ENCODE peak calls at places on chromosome 19, in four cellular contexts. G is CD8-positive, alpha-beta T cell; W is ovary; J is heart right ventricle. I is an unnamed sample.

GRCh38 chr19:44959691-44960090 is 4.5 kb downstream of the CLPTM1 start:
- DNase-seq in G (no peak), W (no peak), J (no peak), I (no peak)

GRCh38 chr19:750640-751423 is at the start of gene MISP:
- DNase-seq in G (no peak), W (no peak), J (no peak), I (no peak)

GRCh38 chr19:47315125-47315821 is 5.6 kb downstream of the C5AR1 start:
- DNase-seq in G (no peak), W (no peak), J (peak; percentile 41), I (peak; percentile 91)

GRCh38 chr19:52648336-52648990 is 10.3 kb upstream of the ZNF83 start:
- DNase-seq in G (no peak), W (no peak), J (no peak), I (no peak)

GRCh38 chr19:33795370-33796163 is 1.1 kb upstream of the KCTD15 start:
- DNase-seq in G (peak; percentile 26), W (peak; percentile 94), J (peak; percentile 91), I (peak; percentile 89)

GRCh38 chr19:47813304-47813994 is 8.3 kb upstream of the CRX start:
- DNase-seq in G (peak; percentile 79), W (peak; percentile 52), J (peak; percentile 65), I (peak; percentile 78)

GRCh38 chr19:39847525-39847924 is 1.3 kb upstream of the FBL start:
- DNase-seq in G (no peak), W (no peak), J (no peak), I (no peak)

GRCh38 chr19:6677924-6678689 is 8.1 kb upstream of the TNFSF14 start:
- DNase-seq in G (peak; percentile 46), W (no peak), J (no peak), I (peak; percentile 81)

GRCh38 chr19:1907563-1908363 is 2.6 kb downstream of the ADAT3 start:
- DNase-seq in G (no peak), W (peak; percentile 57), J (no peak), I (peak; percentile 59)

GRCh38 chr19:7366701-7367420 is 18.1 kb downstream of the ARHGEF18 start:
- DNase-seq in G (no peak), W (no peak), J (no peak), I (no peak)

GRCh38 chr19:56687036-56687435 is 15.5 kb upstream of the ZNF835 start:
- DNase-seq in G (no peak), W (no peak), J (no peak), I (no peak)

GRCh38 chr19:48361912-48362311 is 1.8 kb downstream of the TMEM143 start:
- DNase-seq in G (no peak), W (no peak), J (no peak), I (no peak)

GRCh38 chr19:10782795-10783194 is 53.2 kb downstream of the TMED1 start:
- DNase-seq in G (no peak), W (no peak), J (peak; percentile 52), I (no peak)

GRCh38 chr19:51440846-51441409 is 17.3 kb downstream of the SIGLEC8 start:
- DNase-seq in G (peak; percentile 26), W (no peak), J (no peak), I (no peak)

GRCh38 chr19:18135712-18136584 is 17.0 kb upstream of the PIK3R2 start:
- DNase-seq in G (no peak), W (no peak), J (no peak), I (peak; percentile 84)

GRCh38 chr19:46446021-46446420 is 17.3 kb upstream of the PNMA8C start:
- DNase-seq in G (no peak), W (no peak), J (no peak), I (no peak)

GRCh38 chr19:6738726-6739389 is 622 bp upstream of the TRIP10 start:
- DNase-seq in G (peak; percentile 21), W (peak; percentile 80), J (peak; percentile 59), I (peak; percentile 59)

GRCh38 chr19:10408511-10409291 is 5.4 kb upstream of the CDC37 start:
- DNase-seq in G (peak; percentile 60), W (no peak), J (no peak), I (no peak)

GRCh38 chr19:21482863-21483276 is 22.5 kb upstream of the ZNF429 start:
- DNase-seq in G (peak; percentile 68), W (peak; percentile 79), J (peak; percentile 28), I (peak; percentile 29)

GRCh38 chr19:45336696-45337251 is 3.8 kb upstream of the KLC3 start:
- DNase-seq in G (no peak), W (no peak), J (no peak), I (no peak)

GRCh38 chr19:41872775-41873647 is 4.1 kb upstream of the CD79A start:
- DNase-seq in G (peak; percentile 76), W (no peak), J (peak; percentile 47), I (peak; percentile 83)

DNA sequence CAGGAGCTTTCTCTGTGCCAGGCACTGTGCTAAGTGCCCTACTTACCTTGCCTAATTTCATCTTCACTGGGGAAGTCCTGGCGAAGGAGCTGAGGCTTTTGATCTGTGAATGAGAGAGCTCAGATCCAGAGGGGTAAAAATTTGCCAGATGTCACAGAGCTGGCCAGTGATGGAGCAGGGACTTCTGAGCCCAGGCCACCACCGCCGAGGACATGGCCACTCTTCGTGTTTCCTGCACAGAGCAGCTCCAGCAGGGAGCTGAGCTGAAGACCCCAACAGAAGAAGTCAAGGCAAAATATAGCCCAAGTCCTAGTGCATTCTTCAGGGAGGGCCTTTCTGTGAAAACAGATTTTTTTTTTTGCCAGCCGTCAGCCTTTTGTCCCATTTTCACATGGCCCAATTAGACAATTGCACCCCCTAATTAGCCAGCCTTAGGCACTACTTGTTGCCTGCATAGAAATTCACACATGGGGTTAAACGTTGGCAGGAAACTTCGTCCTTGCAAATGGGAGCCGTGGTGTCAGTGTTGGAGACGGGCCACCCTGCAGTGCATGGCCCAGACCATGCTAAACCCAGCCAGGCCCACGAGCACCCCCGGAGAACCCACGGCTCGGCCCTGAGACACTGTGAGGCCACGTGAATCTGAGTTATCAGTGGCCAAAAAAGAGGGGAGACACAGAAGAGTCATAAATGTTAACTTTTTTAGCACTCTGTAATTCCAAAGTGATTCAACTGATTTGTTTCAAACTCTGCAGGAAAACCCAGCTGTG is 7.8 kb downstream of the ZNF536 start:
- DNase-seq in G (no peak), W (no peak), J (no peak), I (no peak)
- H3K4me1 ChIP-seq in G (no peaks in the 10 kb centered on the region), W (no peaks in the 10 kb centered on the region), J (no peaks in the 10 kb centered on the region), I (no peaks in the 10 kb centered on the region)

GRCh38 chr19:13206581-13206980 is 56.4 kb downstream of the IER2 start:
- DNase-seq in G (no peak), W (no peak), J (no peak), I (no peak)

GRCh38 chr19:13207237-13208130 is 57.3 kb downstream of the IER2 start:
- DNase-seq in G (no peak), W (peak; percentile 67), J (no peak), I (no peak)

GRCh38 chr19:13208964-13209796 is 59.0 kb downstream of the IER2 start:
- DNase-seq in G (no peak), W (peak; percentile 28), J (no peak), I (no peak)

GRCh38 chr19:13209797-13210775 is 59.9 kb downstream of the IER2 start:
- DNase-seq in G (no peak), W (peak; percentile 22), J (no peak), I (no peak)

DNA sequence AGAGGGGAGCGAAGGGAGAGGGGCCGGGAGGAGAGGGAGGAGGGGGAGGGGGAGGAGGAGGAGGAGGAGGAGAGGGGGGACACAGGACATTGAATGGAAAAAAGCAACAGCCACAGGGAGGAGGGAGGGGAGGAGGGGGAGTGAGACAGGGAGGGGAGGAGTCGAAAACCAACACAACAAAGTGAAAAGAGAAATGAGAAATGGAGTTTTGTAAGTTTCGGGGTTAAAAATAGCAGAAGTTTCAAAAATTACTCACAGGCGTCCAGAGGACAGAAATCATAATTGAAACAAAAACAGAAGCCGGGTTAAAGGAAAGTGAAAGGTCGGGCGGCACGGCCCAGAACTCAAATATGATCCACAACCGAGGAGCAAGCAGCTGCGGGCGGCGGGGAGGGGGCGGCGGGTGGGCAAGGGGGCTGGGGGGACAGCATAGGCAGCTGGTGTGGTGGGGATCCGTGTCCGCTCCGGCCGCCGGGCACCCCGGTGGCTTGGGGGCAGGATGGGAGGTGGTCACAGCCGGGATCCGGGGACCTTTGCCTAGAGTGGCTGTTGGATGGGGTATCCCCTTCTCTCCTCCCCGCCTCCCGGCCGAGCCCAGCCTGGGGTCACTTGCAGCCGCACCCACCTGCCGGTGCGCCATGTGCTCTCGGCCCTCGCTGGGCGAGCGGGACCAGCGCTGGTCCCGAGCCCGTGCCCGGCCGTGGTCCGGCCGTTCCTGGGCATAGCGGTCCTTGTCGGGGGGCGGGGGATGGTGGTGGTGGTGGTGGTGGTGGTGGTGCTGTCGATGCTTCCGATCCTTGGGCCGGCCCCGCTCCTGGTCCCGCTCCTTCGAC is 58.1 kb downstream of the IER2 start:
- DNase-seq in G (peak; percentile 62), W (peak; percentile 70), J (peak; percentile 80), I (no peak)
- H3K4me3 ChIP-seq in G (peak overlapping the region; percentile 52), W (peak overlapping the region; percentile 55), J (peak overlapping the region; percentile 59), I (peak overlapping the region; percentile 23)

GRCh38 chr19:13984186-13984585 is 21.9 kb downstream of the RFX1 start:
- DNase-seq in G (no peak), W (no peak), J (no peak), I (peak; percentile 39)

GRCh38 chr19:13986348-13986904 is 19.7 kb downstream of the RFX1 start:
- DNase-seq in G (peak; percentile 99), W (no peak), J (peak; percentile 90), I (peak; percentile 89)

GRCh38 chr19:13987101-13987890 is 18.8 kb downstream of the RFX1 start:
- DNase-seq in G (no peak), W (no peak), J (peak; percentile 51), I (no peak)

GRCh38 chr19:13984875-13985741 is 21.0 kb downstream of the RFX1 start:
- DNase-seq in G (no peak), W (no peak), J (no peak), I (no peak)

DNA sequence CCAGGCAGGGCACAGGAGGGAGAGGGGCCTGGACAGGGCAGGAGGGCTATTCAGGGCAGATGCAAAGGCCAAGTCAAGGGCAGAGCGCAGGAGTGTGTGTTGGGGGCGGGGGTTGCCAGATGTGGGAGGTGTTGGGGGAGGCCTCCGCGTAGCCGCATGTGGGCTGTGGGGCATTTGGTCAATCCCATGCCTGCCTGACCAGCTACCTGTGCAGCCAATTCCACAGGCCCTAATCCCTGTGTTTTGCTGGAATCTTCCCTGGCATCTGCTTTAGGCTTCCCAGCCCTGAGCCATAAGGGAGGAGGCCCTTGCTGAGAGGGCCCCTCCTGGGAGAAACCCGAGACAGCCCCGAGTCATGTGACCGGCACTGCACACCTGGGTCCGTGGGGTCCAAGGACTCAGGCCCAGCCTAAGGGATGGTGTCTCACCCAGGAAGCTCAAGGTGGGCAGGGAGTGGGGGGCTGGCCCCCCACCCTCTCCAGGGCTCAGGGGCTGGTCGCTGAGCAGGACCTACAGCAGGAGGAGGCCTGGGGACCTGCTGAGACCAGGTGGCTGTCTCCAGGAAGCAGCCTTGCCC is 20.3 kb downstream of the RFX1 start:
- DNase-seq in G (no peak), W (no peak), J (no peak), I (no peak)
- H3K27ac ChIP-seq in G (peak overlapping the region; percentile 93), W (no peak overlapping the region), J (peak overlapping the region; percentile 90), I (peak overlapping the region; percentile 71)

DNA sequence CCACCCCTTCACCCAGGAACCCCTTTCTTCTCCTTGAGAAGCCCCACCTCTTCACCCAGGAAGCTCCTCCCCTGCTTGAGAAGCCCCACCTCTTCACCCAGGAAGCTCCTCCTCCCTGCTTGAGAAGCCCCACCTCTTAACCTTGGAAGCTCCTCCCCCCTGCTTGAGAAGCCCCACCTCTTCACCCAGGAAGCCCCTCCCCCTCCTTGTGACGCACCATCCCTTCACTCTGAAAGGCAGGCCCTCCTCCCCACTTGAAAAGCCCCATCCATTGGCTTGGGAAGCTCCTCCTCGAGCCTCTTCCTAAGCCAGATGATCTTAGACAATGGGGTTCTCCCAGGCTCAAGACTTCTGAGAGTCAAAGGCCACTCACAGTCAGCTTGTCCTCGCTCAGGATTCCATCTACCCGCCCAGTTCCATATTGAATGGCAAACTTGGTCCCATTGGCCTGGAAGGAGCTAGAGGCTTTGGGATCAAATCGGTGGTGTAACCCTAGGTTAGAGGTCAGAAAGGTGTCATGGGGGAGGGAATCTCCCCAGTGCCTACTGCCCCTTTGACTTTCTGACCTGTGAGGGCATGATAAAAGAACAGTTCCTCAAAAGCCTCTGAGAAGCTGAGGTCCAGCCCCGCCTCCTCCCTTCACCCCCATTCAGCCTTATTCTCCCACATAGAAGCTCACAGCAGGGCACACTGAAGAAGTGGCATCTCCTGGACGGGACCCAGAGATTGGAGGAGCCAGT is 4.0 kb downstream of the NAPSA start:
- DNase-seq in G (no peak), W (no peak), J (no peak), I (no peak)
- H3K4me1 ChIP-seq in G (peaks cover 42% of the 10 kb centered on the region), W (peaks cover 2% of the 10 kb centered on the region), J (peaks cover 9% of the 10 kb centered on the region), I (no peaks in the 10 kb centered on the region)